ENCODE peak calls at places on chromosomes 2 and 18, in five cellular contexts. U, M, D, T and S are unnamed samples.

GRCh38 chr2:19369341-19369955 is 11.0 kb upstream of the OSR1 start:
- DNase-seq in D (peak; percentile 78), T (no peak), M (peak; percentile 36), U (no peak), S (no peak)

GRCh38 chr2:71675296-71675695 is 221.9 kb downstream of the DYSF start:
- DNase-seq in T (no peak), U (no peak), M (peak; percentile 30), D (no peak), S (no peak)

GRCh38 chr2:23595601-23596251 is 210.7 kb downstream of the KLHL29 start:
- DNase-seq in D (peak; percentile 31), U (no peak), M (no peak), T (no peak), S (peak; percentile 17)

GRCh38 chr2:28656937-28657615 is 94.6 kb upstream of the PPP1CB start:
- DNase-seq in U (no peak), D (no peak), T (no peak), M (no peak), S (no peak)

GRCh38 chr2:167596072-167596471 is 651.3 kb downstream of the STK39 start:
- DNase-seq in U (no peak), D (no peak), M (no peak), T (no peak), S (no peak)

GRCh38 chr2:95030496-95030895 is 5.0 kb downstream of the MAL start:
- DNase-seq in T (no peak), M (no peak), U (no peak), D (no peak), S (no peak)

GRCh38 chr18:32435631-32436500 is 34.8 kb downstream of the GAREM1 start:
- DNase-seq in U (no peak), D (no peak), T (no peak), M (no peak), S (no peak)

GRCh38 chr2:68653538-68653982 is 10.2 kb downstream of the PROKR1 start:
- DNase-seq in D (peak; percentile 95), M (no peak), U (no peak), T (no peak), S (no peak)

DNA sequence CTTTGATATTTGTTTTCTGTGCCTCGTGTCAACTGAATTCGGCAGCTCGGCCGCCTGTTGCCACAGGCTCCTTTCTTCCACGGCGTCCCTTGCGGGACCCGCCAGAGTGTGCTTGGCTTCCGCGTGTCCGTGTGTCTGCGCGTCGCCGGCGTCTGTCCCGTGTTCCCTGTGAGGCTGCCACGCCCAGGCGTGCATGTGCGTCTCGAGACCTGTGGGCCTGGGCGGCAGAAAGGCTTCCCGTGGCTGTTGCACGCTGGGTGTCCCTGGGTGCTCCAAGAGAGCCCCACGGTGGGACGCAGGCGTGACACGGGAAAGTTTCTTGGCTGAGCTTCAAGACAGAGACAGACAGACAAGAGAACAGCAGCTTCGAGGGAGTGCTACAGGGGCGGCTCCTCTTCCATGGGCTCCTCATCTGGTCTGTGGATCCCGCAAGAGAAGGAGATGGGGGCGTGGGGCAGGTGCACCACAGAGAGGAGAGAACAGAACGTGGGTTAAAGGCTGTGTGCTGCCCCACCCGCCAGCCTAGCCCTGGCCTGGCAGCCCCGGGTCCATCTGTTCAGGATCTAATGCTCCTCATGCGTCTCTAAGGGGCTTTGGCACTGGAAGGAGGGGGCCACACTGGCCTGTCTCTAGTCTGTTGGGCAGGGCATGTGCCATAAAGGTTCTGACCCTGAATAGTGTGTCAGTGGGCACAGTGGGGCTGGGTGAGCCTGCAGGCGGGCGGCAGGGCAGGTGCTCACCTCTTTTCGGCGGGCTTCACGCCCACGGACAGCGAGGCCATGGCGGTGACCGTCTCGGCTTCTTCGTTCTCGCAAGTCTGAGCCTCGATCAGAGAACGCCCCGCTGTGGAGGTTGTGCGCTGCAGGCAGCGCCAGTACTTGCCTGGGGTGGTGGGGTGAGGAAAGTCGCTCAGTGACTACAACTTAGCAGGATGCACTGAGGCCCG is 205.1 kb downstream of the TWIST2 start:
- DNase-seq in M (no peak), T (no peak), U (no peak), D (no peak), S (no peak)
- H3K27ac ChIP-seq in M (no peak overlapping the region), T (no peak overlapping the region), U (no peak overlapping the region), D (no peak overlapping the region), S (no peak overlapping the region)

GRCh38 chr2:215749092-215749957 is 264.0 kb downstream of the MREG start:
- DNase-seq in T (peak; percentile 72), M (no peak), U (peak; percentile 56), D (peak; percentile 83), S (no peak)
- H3K27ac ChIP-seq in T (no peak overlapping the region), M (no peak overlapping the region), U (no peak overlapping the region), D (no peak overlapping the region), S (no peak overlapping the region)

DNA sequence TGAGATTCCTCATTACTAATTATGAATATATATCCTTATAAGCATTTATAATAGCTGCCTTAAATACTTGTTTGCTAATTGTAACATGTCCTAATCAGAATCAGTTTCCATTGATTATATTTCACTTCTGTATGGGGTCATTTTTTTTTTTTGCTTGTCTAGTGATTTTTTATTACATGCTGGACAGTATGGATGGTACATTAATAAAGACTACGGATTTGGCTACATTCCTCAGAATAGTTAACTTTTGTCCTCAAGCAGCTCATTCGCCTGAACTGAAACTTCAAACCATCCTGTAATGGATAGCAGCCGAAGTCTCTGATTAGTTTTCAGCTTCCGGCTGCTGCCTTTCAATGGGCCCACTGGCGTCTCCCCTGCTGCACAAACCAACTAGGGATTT is 11.7 kb downstream of the TGIF1 start:
- DNase-seq in D (no peak), T (no peak), M (no peak), U (no peak), S (no peak)
- H3K27ac ChIP-seq in D (peak overlapping the region; percentile 25), T (no peak overlapping the region), M (no peak overlapping the region), U (no peak overlapping the region), S (no peak overlapping the region)

GRCh38 chr2:2935445-2936149 is 442.0 kb downstream of the EIPR1 start:
- DNase-seq in D (no peak), U (no peak), T (no peak), M (no peak), S (no peak)
- H3K27ac ChIP-seq in D (no peak overlapping the region), U (no peak overlapping the region), T (no peak overlapping the region), M (no peak overlapping the region), S (no peak overlapping the region)

DNA sequence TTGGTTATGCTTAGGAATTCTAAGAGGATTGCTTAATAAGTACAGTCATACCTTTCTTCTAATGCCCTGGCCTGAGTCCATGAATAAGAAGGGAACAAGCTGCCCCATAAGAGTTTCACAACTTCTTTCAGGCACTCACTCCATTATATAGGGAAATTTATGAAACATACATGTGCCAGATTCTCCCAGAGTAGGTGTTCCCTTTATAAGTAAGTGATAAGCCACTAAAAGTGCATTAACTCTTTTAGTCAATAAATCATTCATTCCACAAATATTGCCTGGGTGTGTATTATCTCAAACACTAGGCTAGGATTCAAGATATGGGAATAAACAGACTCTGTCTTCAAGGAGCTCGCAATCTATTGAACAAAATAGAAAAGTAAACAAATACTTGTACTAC is 84.5 kb upstream of the RBBP8 start:
- DNase-seq in U (no peak), T (no peak), M (no peak), D (peak; percentile 89), S (no peak)
- H3K27ac ChIP-seq in U (no peak overlapping the region), T (no peak overlapping the region), M (no peak overlapping the region), D (no peak overlapping the region), S (no peak overlapping the region)

DNA sequence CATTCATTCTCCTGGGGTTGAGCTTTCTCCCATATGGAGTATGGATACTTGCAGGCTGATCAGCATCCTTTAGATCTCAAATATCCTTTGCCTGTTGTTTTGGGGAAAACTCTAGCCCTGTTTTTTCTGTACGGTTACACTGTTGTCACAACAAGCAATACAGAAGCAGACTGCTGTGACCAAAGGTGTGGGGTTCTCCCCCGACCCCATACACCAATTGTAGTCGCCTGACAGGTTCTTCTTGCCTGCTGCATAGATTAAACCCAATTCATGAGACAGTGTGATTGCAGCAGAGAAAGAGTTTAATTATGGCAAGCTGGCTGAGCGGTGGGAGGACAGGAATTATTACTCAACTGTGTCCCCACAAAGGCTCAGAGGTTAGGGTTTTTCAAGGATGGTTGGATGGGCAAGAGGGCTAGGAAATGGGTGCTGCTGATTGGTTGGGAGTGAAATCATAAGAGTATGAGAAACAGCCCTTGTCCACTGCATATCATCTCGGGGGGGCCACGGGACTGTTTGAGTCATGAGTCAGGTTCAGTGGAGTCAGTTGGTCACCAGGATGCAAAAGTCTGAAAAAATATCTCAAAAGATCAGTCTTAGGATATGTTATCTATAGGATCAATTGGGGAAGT is 40.6 kb downstream of the ITGB1BP1 start:
- DNase-seq in U (no peak), M (no peak), T (no peak), D (no peak), S (no peak)
- H3K27ac ChIP-seq in U (no peak overlapping the region), M (no peak overlapping the region), T (no peak overlapping the region), D (no peak overlapping the region), S (no peak overlapping the region)

GRCh38 chr2:210445116-210445707 is 31.3 kb downstream of the LANCL1 start:
- DNase-seq in M (no peak), U (no peak), T (no peak), D (peak; percentile 37), S (no peak)

GRCh38 chr2:210442869-210443268 is 33.7 kb downstream of the LANCL1 start:
- DNase-seq in M (no peak), U (no peak), D (no peak), T (no peak), S (no peak)

GRCh38 chr2:210442457-210442856 is 34.1 kb downstream of the LANCL1 start:
- DNase-seq in M (no peak), T (no peak), U (no peak), D (no peak), S (no peak)

GRCh38 chr2:210440206-210440605 is 36.4 kb downstream of the LANCL1 start:
- DNase-seq in M (no peak), T (no peak), U (no peak), D (no peak), S (no peak)

DNA sequence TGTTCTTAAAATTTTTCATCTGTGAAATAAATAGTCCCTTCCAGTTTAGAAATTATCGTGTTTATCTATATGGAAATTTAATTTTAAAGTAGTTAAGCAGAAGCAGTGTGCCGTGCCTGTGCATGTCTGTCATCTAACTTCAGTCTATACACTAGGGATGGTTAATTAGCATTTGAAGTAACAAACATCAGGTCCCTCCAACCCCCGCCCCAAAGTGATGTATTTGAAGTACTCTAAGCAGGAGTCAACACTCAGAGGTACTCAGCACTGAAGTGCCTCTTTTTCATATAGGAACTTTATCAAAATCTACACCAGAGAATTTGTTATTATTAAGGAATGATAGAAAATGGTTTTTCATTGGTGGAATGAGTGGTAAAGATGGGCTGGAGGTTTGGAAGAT is 33.0 kb downstream of the LANCL1 start:
- DNase-seq in D (no peak), M (no peak), T (no peak), U (no peak), S (no peak)
- H3K27ac ChIP-seq in D (no peak overlapping the region), M (no peak overlapping the region), T (no peak overlapping the region), U (no peak overlapping the region), S (peak overlapping the region; percentile 68)

GRCh38 chr2:74374509-74375205 is 5.5 kb downstream of the DCTN1 start:
- DNase-seq in D (peak; percentile 78), T (peak; percentile 76), M (peak; percentile 93), U (peak; percentile 57), S (peak; percentile 98)
- H3K27ac ChIP-seq in D (peak overlapping the region; percentile 67), T (peak overlapping the region; percentile 22), M (no peak overlapping the region), U (peak overlapping the region; percentile 61), S (peak overlapping the region; percentile 94)